ENCODE peak calls at places on chromosomes 3 and 15, in seven cellular contexts. One of them, this sample, is unnamed.

GRCh38 chr15:22980189-22981136 is at the start of gene CYFIP1:
- DNase-seq in upper lobe of right lung: peak
- DNase-seq in brain microvascular endothelial cell: peak
- DNase-seq in WERI-Rb-1: peak
- DNase-seq in cardiac muscle cell: peak
- DNase-seq in psoas muscle: peak
- DNase-seq in AG09309: no peak
- DNase-seq in this sample: peak

GRCh38 chr15:67089218-67090193 is 24.1 kb downstream of the SMAD3 start:
- DNase-seq in upper lobe of right lung: no peak
- DNase-seq in brain microvascular endothelial cell: no peak
- DNase-seq in WERI-Rb-1: no peak
- DNase-seq in cardiac muscle cell: no peak
- DNase-seq in psoas muscle: peak
- DNase-seq in AG09309: no peak
- DNase-seq in this sample: no peak

GRCh38 chr15:89814112-89814742 is 425 bp downstream of the ANPEP start:
- DNase-seq in upper lobe of right lung: no peak
- DNase-seq in brain microvascular endothelial cell: no peak
- DNase-seq in WERI-Rb-1: no peak
- DNase-seq in cardiac muscle cell: no peak
- DNase-seq in psoas muscle: peak
- DNase-seq in AG09309: no peak
- DNase-seq in this sample: no peak

GRCh38 chr3:15382405-15382923 is 44.9 kb downstream of the METTL6 start:
- DNase-seq in upper lobe of right lung: no peak
- DNase-seq in brain microvascular endothelial cell: no peak
- DNase-seq in WERI-Rb-1: no peak
- DNase-seq in cardiac muscle cell: no peak
- DNase-seq in psoas muscle: no peak
- DNase-seq in AG09309: no peak
- DNase-seq in this sample: no peak

GRCh38 chr3:71591106-71591505 is 7.6 kb upstream of the FOXP1 start:
- DNase-seq in upper lobe of right lung: no peak
- DNase-seq in brain microvascular endothelial cell: no peak
- DNase-seq in WERI-Rb-1: no peak
- DNase-seq in cardiac muscle cell: no peak
- DNase-seq in psoas muscle: no peak
- DNase-seq in AG09309: no peak
- DNase-seq in this sample: no peak

GRCh38 chr3:43105224-43105596 is 669 bp downstream of the POMGNT2 start:
- DNase-seq in upper lobe of right lung: peak
- DNase-seq in brain microvascular endothelial cell: no peak
- DNase-seq in WERI-Rb-1: no peak
- DNase-seq in cardiac muscle cell: no peak
- DNase-seq in psoas muscle: peak
- DNase-seq in AG09309: no peak
- DNase-seq in this sample: no peak

GRCh38 chr3:157001561-157001960 is 158.4 kb downstream of the CCNL1 start:
- DNase-seq in upper lobe of right lung: no peak
- DNase-seq in brain microvascular endothelial cell: no peak
- DNase-seq in WERI-Rb-1: no peak
- DNase-seq in cardiac muscle cell: no peak
- DNase-seq in psoas muscle: no peak
- DNase-seq in AG09309: no peak
- DNase-seq in this sample: no peak

GRCh38 chr15:55694652-55695150 is 48.3 kb downstream of the PRTG start:
- DNase-seq in upper lobe of right lung: no peak
- DNase-seq in brain microvascular endothelial cell: no peak
- DNase-seq in WERI-Rb-1: no peak
- DNase-seq in cardiac muscle cell: peak
- DNase-seq in psoas muscle: no peak
- DNase-seq in AG09309: peak
- DNase-seq in this sample: peak

GRCh38 chr3:60266444-60266843 is 984.8 kb downstream of the FHIT start:
- DNase-seq in upper lobe of right lung: no peak
- DNase-seq in brain microvascular endothelial cell: no peak
- DNase-seq in WERI-Rb-1: no peak
- DNase-seq in cardiac muscle cell: no peak
- DNase-seq in psoas muscle: no peak
- DNase-seq in AG09309: no peak
- DNase-seq in this sample: no peak

GRCh38 chr3:114095808-114096207 is 39.3 kb downstream of the QTRT2 start:
- DNase-seq in upper lobe of right lung: no peak
- DNase-seq in brain microvascular endothelial cell: no peak
- DNase-seq in WERI-Rb-1: no peak
- DNase-seq in cardiac muscle cell: no peak
- DNase-seq in psoas muscle: no peak
- DNase-seq in AG09309: no peak
- DNase-seq in this sample: no peak

GRCh38 chr3:155362808-155363689 is 69.6 kb upstream of the STRIT1 start:
- DNase-seq in upper lobe of right lung: no peak
- DNase-seq in brain microvascular endothelial cell: no peak
- DNase-seq in WERI-Rb-1: no peak
- DNase-seq in cardiac muscle cell: no peak
- DNase-seq in psoas muscle: no peak
- DNase-seq in AG09309: no peak
- DNase-seq in this sample: peak

GRCh38 chr3:188595890-188596376 is 442.0 kb downstream of the LPP start:
- DNase-seq in upper lobe of right lung: no peak
- DNase-seq in brain microvascular endothelial cell: no peak
- DNase-seq in WERI-Rb-1: no peak
- DNase-seq in cardiac muscle cell: no peak
- DNase-seq in psoas muscle: no peak
- DNase-seq in AG09309: peak
- DNase-seq in this sample: peak

GRCh38 chr15:47119349-47119748 is 598.0 kb upstream of the SEMA6D start:
- DNase-seq in upper lobe of right lung: no peak
- DNase-seq in brain microvascular endothelial cell: no peak
- DNase-seq in WERI-Rb-1: no peak
- DNase-seq in cardiac muscle cell: no peak
- DNase-seq in psoas muscle: no peak
- DNase-seq in AG09309: no peak
- DNase-seq in this sample: no peak

GRCh38 chr15:74869726-74870407 is 3.3 kb downstream of the SCAMP2 start:
- DNase-seq in upper lobe of right lung: peak
- DNase-seq in brain microvascular endothelial cell: no peak
- DNase-seq in WERI-Rb-1: no peak
- DNase-seq in cardiac muscle cell: no peak
- DNase-seq in psoas muscle: peak
- DNase-seq in AG09309: no peak
- DNase-seq in this sample: no peak

GRCh38 chr3:42214064-42214463 is 51.9 kb downstream of the CCK start:
- DNase-seq in upper lobe of right lung: no peak
- DNase-seq in brain microvascular endothelial cell: no peak
- DNase-seq in WERI-Rb-1: no peak
- DNase-seq in cardiac muscle cell: no peak
- DNase-seq in psoas muscle: no peak
- DNase-seq in AG09309: no peak
- DNase-seq in this sample: no peak

GRCh38 chr3:43061101-43061895 is 44.6 kb downstream of the POMGNT2 start:
- DNase-seq in upper lobe of right lung: no peak
- DNase-seq in brain microvascular endothelial cell: no peak
- DNase-seq in WERI-Rb-1: peak
- DNase-seq in cardiac muscle cell: no peak
- DNase-seq in psoas muscle: no peak
- DNase-seq in AG09309: no peak
- DNase-seq in this sample: no peak

GRCh38 chr3:196422976-196423781 is 9.0 kb downstream of the UBXN7 start:
- DNase-seq in upper lobe of right lung: no peak
- DNase-seq in brain microvascular endothelial cell: no peak
- DNase-seq in WERI-Rb-1: no peak
- DNase-seq in cardiac muscle cell: peak
- DNase-seq in psoas muscle: peak
- DNase-seq in AG09309: no peak
- DNase-seq in this sample: no peak

GRCh38 chr15:92808611-92809063 is 91.5 kb upstream of the CHD2 start:
- DNase-seq in upper lobe of right lung: peak
- DNase-seq in brain microvascular endothelial cell: peak
- DNase-seq in WERI-Rb-1: no peak
- DNase-seq in cardiac muscle cell: peak
- DNase-seq in psoas muscle: peak
- DNase-seq in AG09309: no peak
- DNase-seq in this sample: no peak

GRCh38 chr3:99499235-99499798 is 139.1 kb upstream of the COL8A1 start:
- DNase-seq in upper lobe of right lung: no peak
- DNase-seq in brain microvascular endothelial cell: peak
- DNase-seq in WERI-Rb-1: peak
- DNase-seq in cardiac muscle cell: peak
- DNase-seq in psoas muscle: no peak
- DNase-seq in AG09309: no peak
- DNase-seq in this sample: peak

GRCh38 chr3:32840086-32840841 is 22.5 kb downstream of the TRIM71 start:
- DNase-seq in upper lobe of right lung: peak
- DNase-seq in brain microvascular endothelial cell: no peak
- DNase-seq in WERI-Rb-1: no peak
- DNase-seq in cardiac muscle cell: no peak
- DNase-seq in psoas muscle: no peak
- DNase-seq in AG09309: no peak
- DNase-seq in this sample: no peak

GRCh38 chr3:133915685-133916639 is 20.3 kb upstream of the RAB6B start:
- DNase-seq in upper lobe of right lung: no peak
- DNase-seq in brain microvascular endothelial cell: peak
- DNase-seq in WERI-Rb-1: no peak
- DNase-seq in cardiac muscle cell: no peak
- DNase-seq in psoas muscle: no peak
- DNase-seq in AG09309: no peak
- DNase-seq in this sample: no peak

GRCh38 chr3:191397771-191398170 is 63.2 kb upstream of the PYDC2 start:
- DNase-seq in upper lobe of right lung: no peak
- DNase-seq in brain microvascular endothelial cell: peak
- DNase-seq in WERI-Rb-1: no peak
- DNase-seq in cardiac muscle cell: no peak
- DNase-seq in psoas muscle: no peak
- DNase-seq in AG09309: no peak
- DNase-seq in this sample: no peak

GRCh38 chr3:11136871-11137626 is 17.2 kb upstream of the HRH1 start:
- DNase-seq in upper lobe of right lung: no peak
- DNase-seq in brain microvascular endothelial cell: peak
- DNase-seq in WERI-Rb-1: no peak
- DNase-seq in cardiac muscle cell: no peak
- DNase-seq in psoas muscle: peak
- DNase-seq in AG09309: peak
- DNase-seq in this sample: peak
- H3K4me3 ChIP-seq in upper lobe of right lung: no peak
- H3K4me3 ChIP-seq in brain microvascular endothelial cell: peak
- H3K4me3 ChIP-seq in WERI-Rb-1: no peak
- H3K4me3 ChIP-seq in cardiac muscle cell: no peak
- H3K4me3 ChIP-seq in psoas muscle: peak
- H3K4me3 ChIP-seq in AG09309: peak
- H3K4me3 ChIP-seq in this sample: peak

GRCh38 chr3:37812497-37812896 is 49.2 kb upstream of the CTDSPL start:
- DNase-seq in upper lobe of right lung: no peak
- DNase-seq in brain microvascular endothelial cell: peak
- DNase-seq in WERI-Rb-1: no peak
- DNase-seq in cardiac muscle cell: no peak
- DNase-seq in psoas muscle: no peak
- DNase-seq in AG09309: no peak
- DNase-seq in this sample: no peak

GRCh38 chr3:37811625-37812356 is 49.9 kb upstream of the CTDSPL start:
- DNase-seq in upper lobe of right lung: no peak
- DNase-seq in brain microvascular endothelial cell: no peak
- DNase-seq in WERI-Rb-1: no peak
- DNase-seq in cardiac muscle cell: no peak
- DNase-seq in psoas muscle: no peak
- DNase-seq in AG09309: no peak
- DNase-seq in this sample: no peak

GRCh38 chr3:37813403-37813802 is 48.3 kb upstream of the CTDSPL start:
- DNase-seq in upper lobe of right lung: no peak
- DNase-seq in brain microvascular endothelial cell: no peak
- DNase-seq in WERI-Rb-1: no peak
- DNase-seq in cardiac muscle cell: no peak
- DNase-seq in psoas muscle: no peak
- DNase-seq in AG09309: no peak
- DNase-seq in this sample: no peak

GRCh38 chr3:37816271-37816670 is 45.4 kb upstream of the CTDSPL start:
- DNase-seq in upper lobe of right lung: no peak
- DNase-seq in brain microvascular endothelial cell: peak
- DNase-seq in WERI-Rb-1: no peak
- DNase-seq in cardiac muscle cell: no peak
- DNase-seq in psoas muscle: no peak
- DNase-seq in AG09309: no peak
- DNase-seq in this sample: no peak

DNA sequence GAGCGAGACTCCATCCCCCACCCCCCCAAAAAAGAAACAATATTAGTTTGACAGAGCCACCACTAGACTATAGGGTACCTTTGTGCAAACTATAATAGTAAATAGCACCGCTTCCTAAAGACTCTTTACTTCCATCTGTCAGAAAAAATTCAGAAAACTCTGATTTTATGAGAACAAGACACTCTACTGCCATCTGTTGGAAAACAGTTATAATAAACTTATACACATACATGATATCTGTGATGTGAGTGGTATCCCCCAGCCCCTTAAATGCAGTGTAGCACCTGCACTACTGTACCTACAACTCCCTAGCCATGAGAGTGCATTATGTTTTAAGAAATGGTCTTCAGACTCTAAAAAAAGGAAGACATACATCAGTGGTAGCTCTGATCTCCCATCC is 47.1 kb upstream of the CTDSPL start:
- DNase-seq in upper lobe of right lung: no peak
- DNase-seq in brain microvascular endothelial cell: no peak
- DNase-seq in WERI-Rb-1: no peak
- DNase-seq in cardiac muscle cell: peak
- DNase-seq in psoas muscle: no peak
- DNase-seq in AG09309: no peak
- DNase-seq in this sample: no peak
- TF ChIP-seq CTCF in upper lobe of right lung: peak
- TF ChIP-seq CTCF in brain microvascular endothelial cell: peak
- TF ChIP-seq CTCF in WERI-Rb-1: no peak
- TF ChIP-seq CTCF in cardiac muscle cell: peak
- TF ChIP-seq CTCF in psoas muscle: no peak
- TF ChIP-seq CTCF in AG09309: peak
- TF ChIP-seq CTCF in this sample: peak

DNA sequence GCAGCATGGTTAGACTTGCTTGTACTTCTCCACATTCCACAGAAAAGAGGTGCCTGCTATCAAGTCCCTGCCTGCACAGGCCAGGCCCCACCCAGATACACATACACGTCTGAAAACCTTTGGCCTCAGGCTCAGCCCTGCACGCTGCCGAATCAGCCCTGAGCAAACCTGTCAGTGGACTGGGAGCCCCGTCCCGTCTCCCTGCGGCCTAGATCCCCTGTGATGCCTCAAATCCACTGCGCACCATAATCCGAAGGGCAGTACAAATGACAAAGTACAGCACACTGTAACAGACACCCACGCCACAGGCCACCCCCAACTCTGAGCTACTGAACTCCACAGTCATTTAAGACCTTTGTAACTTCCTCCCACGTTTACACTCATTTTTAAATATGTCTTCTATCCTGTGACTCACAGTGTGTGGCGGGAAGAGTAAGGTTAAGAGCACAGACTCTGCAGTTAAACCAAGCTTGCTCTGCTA is 67.1 kb downstream of the MB21D2 start:
- DNase-seq in upper lobe of right lung: no peak
- DNase-seq in brain microvascular endothelial cell: peak
- DNase-seq in WERI-Rb-1: no peak
- DNase-seq in cardiac muscle cell: no peak
- DNase-seq in psoas muscle: no peak
- DNase-seq in AG09309: no peak
- DNase-seq in this sample: no peak
- H3K4me3 ChIP-seq in upper lobe of right lung: no peak
- H3K4me3 ChIP-seq in brain microvascular endothelial cell: no peak
- H3K4me3 ChIP-seq in WERI-Rb-1: no peak
- H3K4me3 ChIP-seq in cardiac muscle cell: no peak
- H3K4me3 ChIP-seq in psoas muscle: no peak
- H3K4me3 ChIP-seq in AG09309: no peak
- H3K4me3 ChIP-seq in this sample: no peak

GRCh38 chr3:106628407-106628806 is 748.8 kb upstream of the CCDC54 start:
- DNase-seq in upper lobe of right lung: no peak
- DNase-seq in brain microvascular endothelial cell: peak
- DNase-seq in WERI-Rb-1: no peak
- DNase-seq in cardiac muscle cell: no peak
- DNase-seq in psoas muscle: no peak
- DNase-seq in AG09309: peak
- DNase-seq in this sample: no peak
- TF ChIP-seq CTCF in upper lobe of right lung: no peak
- TF ChIP-seq CTCF in brain microvascular endothelial cell: peak
- TF ChIP-seq CTCF in WERI-Rb-1: no peak
- TF ChIP-seq CTCF in cardiac muscle cell: peak
- TF ChIP-seq CTCF in psoas muscle: no peak
- TF ChIP-seq CTCF in AG09309: peak
- TF ChIP-seq CTCF in this sample: no peak